ENCODE peak calls at places on chromosomes 16 and 17, in ten cellular contexts. One of them, this sample, is unnamed.
A peak's percentile ranks its signal among the peaks of the same experiment; 100 is the strongest.

GRCh38 chr17:17457680-17458079 is 19.1 kb upstream of the MED9 start:
- DNase-seq in astrocyte of the spinal cord: no peak
- DNase-seq in AG04450: no peak
- DNase-seq in left ventricle myocardium inferior: no peak
- DNase-seq in brain microvascular endothelial cell: no peak
- DNase-seq in tibial artery: no peak
- DNase-seq in cardiac muscle cell: no peak
- DNase-seq in fibroblast of mammary gland: no peak
- DNase-seq in hepatocyte: no peak
- DNase-seq in pancreas: no peak
- DNase-seq in this sample: no peak

GRCh38 chr17:47218896-47219430 is 9.8 kb downstream of the MYL4 start:
- DNase-seq in astrocyte of the spinal cord: no peak
- DNase-seq in AG04450: no peak
- DNase-seq in left ventricle myocardium inferior: peak; percentile 29
- DNase-seq in brain microvascular endothelial cell: no peak
- DNase-seq in tibial artery: no peak
- DNase-seq in cardiac muscle cell: no peak
- DNase-seq in fibroblast of mammary gland: no peak
- DNase-seq in hepatocyte: no peak
- DNase-seq in pancreas: no peak
- DNase-seq in this sample: peak; percentile 16

GRCh38 chr16:56938664-56939513 is 6.9 kb downstream of the HERPUD1 start:
- DNase-seq in astrocyte of the spinal cord: no peak
- DNase-seq in AG04450: no peak
- DNase-seq in left ventricle myocardium inferior: no peak
- DNase-seq in brain microvascular endothelial cell: no peak
- DNase-seq in tibial artery: peak; percentile 53
- DNase-seq in cardiac muscle cell: no peak
- DNase-seq in fibroblast of mammary gland: peak; percentile 42
- DNase-seq in hepatocyte: no peak
- DNase-seq in pancreas: no peak
- DNase-seq in this sample: peak; percentile 74

GRCh38 chr16:4052801-4053662 is 63.2 kb downstream of the ADCY9 start:
- DNase-seq in astrocyte of the spinal cord: peak; percentile 23
- DNase-seq in AG04450: no peak
- DNase-seq in left ventricle myocardium inferior: peak; percentile 75
- DNase-seq in brain microvascular endothelial cell: peak; percentile 22
- DNase-seq in tibial artery: no peak
- DNase-seq in cardiac muscle cell: peak; percentile 42
- DNase-seq in fibroblast of mammary gland: peak; percentile 48
- DNase-seq in hepatocyte: no peak
- DNase-seq in pancreas: peak; percentile 73
- DNase-seq in this sample: no peak

GRCh38 chr16:50791522-50791921 is 49.6 kb downstream of the CYLD start:
- DNase-seq in astrocyte of the spinal cord: no peak
- DNase-seq in AG04450: no peak
- DNase-seq in left ventricle myocardium inferior: no peak
- DNase-seq in brain microvascular endothelial cell: no peak
- DNase-seq in tibial artery: no peak
- DNase-seq in cardiac muscle cell: no peak
- DNase-seq in fibroblast of mammary gland: no peak
- DNase-seq in hepatocyte: no peak
- DNase-seq in pancreas: no peak
- DNase-seq in this sample: no peak

GRCh38 chr17:36980281-36980761 is 31.6 kb downstream of the AATF start:
- DNase-seq in astrocyte of the spinal cord: peak; percentile 29
- DNase-seq in AG04450: peak; percentile 11
- DNase-seq in left ventricle myocardium inferior: no peak
- DNase-seq in brain microvascular endothelial cell: peak; percentile 5
- DNase-seq in tibial artery: no peak
- DNase-seq in cardiac muscle cell: peak; percentile 44
- DNase-seq in fibroblast of mammary gland: peak; percentile 45
- DNase-seq in hepatocyte: no peak
- DNase-seq in pancreas: no peak
- DNase-seq in this sample: no peak

GRCh38 chr16:50152386-50152806 is 710 bp upstream of the TENT4B start:
- DNase-seq in astrocyte of the spinal cord: peak; percentile 52
- DNase-seq in AG04450: no peak
- DNase-seq in left ventricle myocardium inferior: peak; percentile 37
- DNase-seq in brain microvascular endothelial cell: no peak
- DNase-seq in tibial artery: no peak
- DNase-seq in cardiac muscle cell: peak; percentile 43
- DNase-seq in fibroblast of mammary gland: peak; percentile 38
- DNase-seq in hepatocyte: peak; percentile 49
- DNase-seq in pancreas: no peak
- DNase-seq in this sample: peak; percentile 95

GRCh38 chr16:23132921-23133532 is 16.2 kb downstream of the USP31 start:
- DNase-seq in astrocyte of the spinal cord: peak; percentile 57
- DNase-seq in AG04450: no peak
- DNase-seq in left ventricle myocardium inferior: peak; percentile 58
- DNase-seq in brain microvascular endothelial cell: no peak
- DNase-seq in tibial artery: no peak
- DNase-seq in cardiac muscle cell: peak; percentile 50
- DNase-seq in fibroblast of mammary gland: peak; percentile 73
- DNase-seq in hepatocyte: no peak
- DNase-seq in pancreas: no peak
- DNase-seq in this sample: no peak

DNA sequence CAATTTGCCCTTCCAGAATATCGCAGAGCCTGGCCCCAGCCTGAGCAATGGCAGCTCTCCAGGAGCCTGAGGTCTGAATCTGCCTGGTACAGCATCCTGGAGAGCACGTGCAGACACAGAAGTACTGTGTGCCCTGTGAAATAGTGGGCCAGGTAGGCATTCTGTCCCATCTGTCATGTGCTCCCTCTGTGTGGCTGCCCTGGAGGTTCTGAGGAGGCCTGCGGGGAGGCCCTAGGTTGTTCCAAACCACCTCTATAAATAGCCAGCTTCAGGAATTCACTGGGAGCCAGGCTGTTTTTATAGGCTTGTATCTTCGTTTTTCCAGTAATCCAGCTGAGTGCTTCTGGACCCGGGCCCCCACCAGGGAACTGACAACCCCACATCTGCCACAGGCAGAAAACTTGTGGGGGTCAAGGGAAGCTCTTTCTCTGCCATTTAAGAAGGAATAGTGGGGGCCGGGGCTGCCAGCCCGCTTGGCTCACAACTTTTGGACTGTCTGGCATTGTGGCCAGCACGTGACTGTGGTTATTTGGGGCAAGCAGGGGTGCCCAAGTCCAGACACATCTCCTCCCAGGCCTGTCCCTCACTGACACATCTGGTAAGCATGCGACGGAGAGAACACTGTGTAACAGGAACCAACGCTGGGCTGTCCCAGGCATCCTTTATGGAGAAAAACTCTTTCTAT is 356.3 kb upstream of the TNRC6C start:
- DNase-seq in astrocyte of the spinal cord: peak; percentile 34
- DNase-seq in AG04450: no peak
- DNase-seq in left ventricle myocardium inferior: peak; percentile 73
- DNase-seq in brain microvascular endothelial cell: peak; percentile 48
- DNase-seq in tibial artery: peak; percentile 96
- DNase-seq in cardiac muscle cell: peak; percentile 54
- DNase-seq in fibroblast of mammary gland: peak; percentile 71
- DNase-seq in hepatocyte: peak; percentile 58
- DNase-seq in pancreas: no peak
- DNase-seq in this sample: no peak
- TF ChIP-seq CTCF in astrocyte of the spinal cord: no peak
- TF ChIP-seq CTCF in AG04450: no peak
- TF ChIP-seq CTCF in left ventricle myocardium inferior: no peak
- TF ChIP-seq CTCF in brain microvascular endothelial cell: no peak
- TF ChIP-seq CTCF in tibial artery: no peak
- TF ChIP-seq CTCF in cardiac muscle cell: no peak
- TF ChIP-seq CTCF in fibroblast of mammary gland: no peak
- TF ChIP-seq CTCF in hepatocyte: no peak
- TF ChIP-seq CTCF in pancreas: no peak
- TF ChIP-seq CTCF in this sample: no peak

GRCh38 chr17:10757067-10757466 is 27.2 kb upstream of the TMEM220 start:
- DNase-seq in astrocyte of the spinal cord: no peak
- DNase-seq in AG04450: no peak
- DNase-seq in left ventricle myocardium inferior: no peak
- DNase-seq in brain microvascular endothelial cell: no peak
- DNase-seq in tibial artery: no peak
- DNase-seq in cardiac muscle cell: no peak
- DNase-seq in fibroblast of mammary gland: no peak
- DNase-seq in hepatocyte: peak; percentile 66
- DNase-seq in pancreas: peak; percentile 40
- DNase-seq in this sample: no peak

GRCh38 chr17:10756146-10756545 is 26.3 kb upstream of the TMEM220 start:
- DNase-seq in astrocyte of the spinal cord: no peak
- DNase-seq in AG04450: no peak
- DNase-seq in left ventricle myocardium inferior: no peak
- DNase-seq in brain microvascular endothelial cell: no peak
- DNase-seq in tibial artery: no peak
- DNase-seq in cardiac muscle cell: no peak
- DNase-seq in fibroblast of mammary gland: no peak
- DNase-seq in hepatocyte: no peak
- DNase-seq in pancreas: no peak
- DNase-seq in this sample: no peak

GRCh38 chr17:10756604-10757003 is 26.8 kb upstream of the TMEM220 start:
- DNase-seq in astrocyte of the spinal cord: no peak
- DNase-seq in AG04450: no peak
- DNase-seq in left ventricle myocardium inferior: no peak
- DNase-seq in brain microvascular endothelial cell: no peak
- DNase-seq in tibial artery: no peak
- DNase-seq in cardiac muscle cell: no peak
- DNase-seq in fibroblast of mammary gland: no peak
- DNase-seq in hepatocyte: no peak
- DNase-seq in pancreas: no peak
- DNase-seq in this sample: no peak

GRCh38 chr17:10754861-10755591 is 25.2 kb upstream of the TMEM220 start:
- DNase-seq in astrocyte of the spinal cord: no peak
- DNase-seq in AG04450: no peak
- DNase-seq in left ventricle myocardium inferior: no peak
- DNase-seq in brain microvascular endothelial cell: no peak
- DNase-seq in tibial artery: no peak
- DNase-seq in cardiac muscle cell: peak; percentile 11
- DNase-seq in fibroblast of mammary gland: no peak
- DNase-seq in hepatocyte: peak; percentile 54
- DNase-seq in pancreas: no peak
- DNase-seq in this sample: no peak

GRCh38 chr17:10755592-10756127 is 25.8 kb upstream of the TMEM220 start:
- DNase-seq in astrocyte of the spinal cord: no peak
- DNase-seq in AG04450: no peak
- DNase-seq in left ventricle myocardium inferior: no peak
- DNase-seq in brain microvascular endothelial cell: no peak
- DNase-seq in tibial artery: no peak
- DNase-seq in cardiac muscle cell: no peak
- DNase-seq in fibroblast of mammary gland: no peak
- DNase-seq in hepatocyte: no peak
- DNase-seq in pancreas: no peak
- DNase-seq in this sample: no peak
- H3K4me3 ChIP-seq in astrocyte of the spinal cord: no peak overlapping the region
- H3K4me3 ChIP-seq in AG04450: no peak overlapping the region
- H3K4me3 ChIP-seq in left ventricle myocardium inferior: no peak overlapping the region
- H3K4me3 ChIP-seq in brain microvascular endothelial cell: no peak overlapping the region
- H3K4me3 ChIP-seq in tibial artery: no peak overlapping the region
- H3K4me3 ChIP-seq in cardiac muscle cell: no peak overlapping the region
- H3K4me3 ChIP-seq in fibroblast of mammary gland: no peak overlapping the region
- H3K4me3 ChIP-seq in hepatocyte: no peak overlapping the region
- H3K4me3 ChIP-seq in pancreas: no peak overlapping the region
- H3K4me3 ChIP-seq in this sample: no peak overlapping the region

GRCh38 chr17:81049372-81049911 is 14.5 kb downstream of the BAIAP2 start:
- DNase-seq in astrocyte of the spinal cord: no peak
- DNase-seq in AG04450: no peak
- DNase-seq in left ventricle myocardium inferior: no peak
- DNase-seq in brain microvascular endothelial cell: no peak
- DNase-seq in tibial artery: no peak
- DNase-seq in cardiac muscle cell: no peak
- DNase-seq in fibroblast of mammary gland: no peak
- DNase-seq in hepatocyte: no peak
- DNase-seq in pancreas: no peak
- DNase-seq in this sample: peak; percentile 40
- TF ChIP-seq CTCF in astrocyte of the spinal cord: no peak
- TF ChIP-seq CTCF in AG04450: no peak
- TF ChIP-seq CTCF in left ventricle myocardium inferior: no peak
- TF ChIP-seq CTCF in brain microvascular endothelial cell: no peak
- TF ChIP-seq CTCF in tibial artery: no peak
- TF ChIP-seq CTCF in cardiac muscle cell: no peak
- TF ChIP-seq CTCF in fibroblast of mammary gland: no peak
- TF ChIP-seq CTCF in hepatocyte: no peak
- TF ChIP-seq CTCF in pancreas: no peak
- TF ChIP-seq CTCF in this sample: no peak

GRCh38 chr17:49696233-49696761 is 11.5 kb downstream of the SLC35B1 start:
- DNase-seq in astrocyte of the spinal cord: no peak
- DNase-seq in AG04450: no peak
- DNase-seq in left ventricle myocardium inferior: no peak
- DNase-seq in brain microvascular endothelial cell: no peak
- DNase-seq in tibial artery: no peak
- DNase-seq in cardiac muscle cell: no peak
- DNase-seq in fibroblast of mammary gland: no peak
- DNase-seq in hepatocyte: no peak
- DNase-seq in pancreas: no peak
- DNase-seq in this sample: peak; percentile 83

GRCh38 chr17:49694847-49695697 is 12.7 kb downstream of the SLC35B1 start:
- DNase-seq in astrocyte of the spinal cord: peak; percentile 27
- DNase-seq in AG04450: no peak
- DNase-seq in left ventricle myocardium inferior: peak; percentile 51
- DNase-seq in brain microvascular endothelial cell: no peak
- DNase-seq in tibial artery: no peak
- DNase-seq in cardiac muscle cell: peak; percentile 40
- DNase-seq in fibroblast of mammary gland: peak; percentile 17
- DNase-seq in hepatocyte: peak; percentile 66
- DNase-seq in pancreas: no peak
- DNase-seq in this sample: peak; percentile 70

GRCh38 chr17:49692751-49693150 is 14.9 kb upstream of the SPOP start:
- DNase-seq in astrocyte of the spinal cord: no peak
- DNase-seq in AG04450: no peak
- DNase-seq in left ventricle myocardium inferior: no peak
- DNase-seq in brain microvascular endothelial cell: no peak
- DNase-seq in tibial artery: no peak
- DNase-seq in cardiac muscle cell: no peak
- DNase-seq in fibroblast of mammary gland: no peak
- DNase-seq in hepatocyte: no peak
- DNase-seq in pancreas: no peak
- DNase-seq in this sample: no peak

GRCh38 chr17:49698005-49698404 is 9.8 kb downstream of the SLC35B1 start:
- DNase-seq in astrocyte of the spinal cord: no peak
- DNase-seq in AG04450: no peak
- DNase-seq in left ventricle myocardium inferior: no peak
- DNase-seq in brain microvascular endothelial cell: no peak
- DNase-seq in tibial artery: no peak
- DNase-seq in cardiac muscle cell: no peak
- DNase-seq in fibroblast of mammary gland: no peak
- DNase-seq in hepatocyte: no peak
- DNase-seq in pancreas: no peak
- DNase-seq in this sample: no peak

DNA sequence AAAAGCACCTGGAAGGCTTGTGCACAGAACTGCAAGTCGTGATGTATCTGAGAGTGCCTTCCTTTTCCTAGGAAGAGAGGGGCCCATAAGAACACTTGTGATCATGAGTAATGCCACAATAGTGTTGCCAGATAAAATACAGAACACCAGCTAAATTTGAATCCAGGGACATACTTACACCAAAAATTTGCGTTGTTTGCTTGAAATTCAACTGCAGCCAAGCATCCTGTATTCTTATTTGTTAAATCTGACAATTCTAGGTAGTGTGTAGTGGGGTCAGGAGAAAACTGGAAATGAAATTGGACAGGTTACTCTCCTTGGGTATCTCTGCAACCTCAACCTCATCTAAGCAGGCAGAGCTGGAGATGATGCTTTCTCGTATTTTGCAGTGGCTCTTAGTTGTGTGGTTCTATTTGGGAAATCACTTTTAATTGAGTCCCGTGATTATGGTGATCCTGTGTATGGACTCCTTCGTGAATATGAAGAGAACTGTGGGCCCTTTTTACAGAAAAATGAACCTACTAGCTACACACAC is 12.0 kb downstream of the SLC35B1 start:
- DNase-seq in astrocyte of the spinal cord: no peak
- DNase-seq in AG04450: no peak
- DNase-seq in left ventricle myocardium inferior: no peak
- DNase-seq in brain microvascular endothelial cell: no peak
- DNase-seq in tibial artery: no peak
- DNase-seq in cardiac muscle cell: no peak
- DNase-seq in fibroblast of mammary gland: no peak
- DNase-seq in hepatocyte: no peak
- DNase-seq in pancreas: no peak
- DNase-seq in this sample: no peak
- H3K4me3 ChIP-seq in astrocyte of the spinal cord: no peak overlapping the region
- H3K4me3 ChIP-seq in AG04450: no peak overlapping the region
- H3K4me3 ChIP-seq in left ventricle myocardium inferior: no peak overlapping the region
- H3K4me3 ChIP-seq in brain microvascular endothelial cell: no peak overlapping the region
- H3K4me3 ChIP-seq in tibial artery: no peak overlapping the region
- H3K4me3 ChIP-seq in cardiac muscle cell: no peak overlapping the region
- H3K4me3 ChIP-seq in fibroblast of mammary gland: no peak overlapping the region
- H3K4me3 ChIP-seq in hepatocyte: no peak overlapping the region
- H3K4me3 ChIP-seq in pancreas: no peak overlapping the region
- H3K4me3 ChIP-seq in this sample: no peak overlapping the region